ENCODE peak calls at places on chromosomes 6 and 20, in seven cellular contexts. R, Y, O, X, P, W and E are unnamed samples.

GRCh38 chr6:41464481-41464880 is 81.7 kb upstream of the FOXP4 start:
- DNase-seq in R (no peak), Y (no peak), O (no peak), X (peak; percentile 52), P (no peak), W (no peak), E (no peak)

GRCh38 chr20:13898012-13898612 is 92.3 kb downstream of the SEL1L2 start:
- DNase-seq in R (no peak), Y (no peak), O (no peak), X (no peak), P (no peak), W (no peak), E (no peak)

GRCh38 chr6:88807622-88808021 is 155.8 kb downstream of the RNGTT start:
- DNase-seq in R (peak; percentile 4), Y (no peak), O (no peak), X (no peak), P (no peak), W (no peak), E (no peak)

GRCh38 chr6:156783958-156784357 is 6.8 kb downstream of the ARID1B start:
- DNase-seq in R (no peak), Y (no peak), O (no peak), X (no peak), P (no peak), W (no peak), E (no peak)

GRCh38 chr6:7644394-7644793 is 54.4 kb downstream of the SNRNP48 start:
- DNase-seq in R (no peak), Y (no peak), O (no peak), X (no peak), P (no peak), W (no peak), E (no peak)

GRCh38 chr6:25038300-25038699 is 102.5 kb upstream of the RIPOR2 start:
- DNase-seq in R (no peak), Y (no peak), O (no peak), X (no peak), P (no peak), W (no peak), E (no peak)

GRCh38 chr6:169070506-169071176 is 183.0 kb downstream of the THBS2 start:
- DNase-seq in R (peak; percentile 100), Y (peak; percentile 30), O (no peak), X (peak; percentile 95), P (no peak), W (peak; percentile 50), E (no peak)

GRCh38 chr6:52609968-52610367 is 33.1 kb upstream of the TRAM2 start:
- DNase-seq in R (no peak), Y (no peak), O (no peak), X (no peak), P (no peak), W (no peak), E (peak; percentile 69)

GRCh38 chr6:2630362-2630761 is 120.4 kb downstream of the MYLK4 start:
- DNase-seq in R (peak; percentile 98), Y (no peak), O (no peak), X (peak; percentile 89), P (no peak), W (peak; percentile 28), E (no peak)

GRCh38 chr6:99393366-99393697 is 663 bp downstream of the COQ3 start:
- DNase-seq in R (no peak), Y (no peak), O (no peak), X (no peak), P (no peak), W (no peak), E (no peak)

GRCh38 chr6:46684771-46685170 is 2.9 kb upstream of the TDRD6 start:
- DNase-seq in R (peak; percentile 65), Y (no peak), O (no peak), X (no peak), P (no peak), W (no peak), E (no peak)

GRCh38 chr20:13148402-13148801 is 72.7 kb upstream of the ISM1 start:
- DNase-seq in R (no peak), Y (no peak), O (no peak), X (no peak), P (no peak), W (no peak), E (no peak)

GRCh38 chr6:31465185-31465536 is 32.8 kb upstream of the MICB start:
- DNase-seq in R (no peak), Y (no peak), O (no peak), X (no peak), P (no peak), W (no peak), E (no peak)

GRCh38 chr20:32227744-32228688 is 20.3 kb downstream of the POFUT1 start:
- DNase-seq in R (no peak), Y (no peak), O (no peak), X (no peak), P (peak; percentile 69), W (peak; percentile 19), E (peak; percentile 99)

GRCh38 chr6:111782887-111783286 is 90.4 kb downstream of the FYN start:
- DNase-seq in R (no peak), Y (no peak), O (no peak), X (no peak), P (no peak), W (no peak), E (no peak)

GRCh38 chr6:111779031-111779430 is 94.2 kb downstream of the FYN start:
- DNase-seq in R (no peak), Y (no peak), O (no peak), X (no peak), P (no peak), W (no peak), E (no peak)

GRCh38 chr6:111779660-111780059 is 93.6 kb downstream of the FYN start:
- DNase-seq in R (no peak), Y (no peak), O (no peak), X (no peak), P (no peak), W (no peak), E (no peak)

GRCh38 chr6:111782161-111782809 is 91.0 kb downstream of the FYN start:
- DNase-seq in R (no peak), Y (no peak), O (no peak), X (no peak), P (no peak), W (no peak), E (no peak)

GRCh38 chr6:111781055-111781708 is 92.1 kb downstream of the FYN start:
- DNase-seq in R (peak; percentile 61), Y (peak; percentile 24), O (no peak), X (no peak), P (no peak), W (no peak), E (no peak)
- H3K36me3 ChIP-seq in R (no peaks in the 10 kb centered on the region), Y (no peaks in the 10 kb centered on the region), O (no peaks in the 10 kb centered on the region), X (no peaks in the 10 kb centered on the region), P (no peaks in the 10 kb centered on the region), W (no peaks in the 10 kb centered on the region), E (no peaks in the 10 kb centered on the region)

GRCh38 chr6:35018184-35018523 is 123.0 kb downstream of the TCP11 start:
- DNase-seq in R (no peak), Y (no peak), O (no peak), X (no peak), P (no peak), W (no peak), E (no peak)

GRCh38 chr6:35018746-35019145 is 122.4 kb downstream of the TCP11 start:
- DNase-seq in R (no peak), Y (no peak), O (no peak), X (no peak), P (no peak), W (no peak), E (no peak)

GRCh38 chr6:35019171-35019570 is 122.0 kb downstream of the TCP11 start:
- DNase-seq in R (no peak), Y (no peak), O (no peak), X (no peak), P (peak; percentile 55), W (no peak), E (no peak)

GRCh38 chr6:35021014-35021413 is 120.1 kb downstream of the TCP11 start:
- DNase-seq in R (peak; percentile 9), Y (no peak), O (no peak), X (no peak), P (no peak), W (peak; percentile 48), E (no peak)

GRCh38 chr6:35019831-35020230 is 121.3 kb downstream of the TCP11 start:
- DNase-seq in R (no peak), Y (no peak), O (no peak), X (no peak), P (no peak), W (no peak), E (no peak)
- H3K4me1 ChIP-seq in R (peaks cover 31% of the 10 kb centered on the region), Y (peaks cover 4% of the 10 kb centered on the region), O (no peaks in the 10 kb centered on the region), X (peaks cover 5% of the 10 kb centered on the region), P (peaks cover 94% of the 10 kb centered on the region), W (peaks cover 52% of the 10 kb centered on the region), E (peaks cover 4% of the 10 kb centered on the region)

GRCh38 chr20:1804129-1804503 is 91.1 kb upstream of the SIRPA start:
- DNase-seq in R (no peak), Y (no peak), O (no peak), X (no peak), P (no peak), W (no peak), E (no peak)
- H3K4me3 ChIP-seq in R (no peak overlapping the region), Y (no peak overlapping the region), O (no peak overlapping the region), X (no peak overlapping the region), P (peak overlapping the region; percentile 65), W (peak overlapping the region; percentile 68), E (no peak overlapping the region)

GRCh38 chr6:33279971-33280511 is 3.1 kb downstream of the B3GALT4 start:
- DNase-seq in R (peak; percentile 42), Y (peak; percentile 68), O (no peak), X (no peak), P (no peak), W (no peak), E (peak; percentile 38)
- H3K36me3 ChIP-seq in R (peaks cover 29% of the 10 kb centered on the region), Y (peaks cover 61% of the 10 kb centered on the region), O (peaks cover 30% of the 10 kb centered on the region), X (no peaks in the 10 kb centered on the region), P (peaks cover 78% of the 10 kb centered on the region), W (no peaks in the 10 kb centered on the region), E (peaks cover 4% of the 10 kb centered on the region)

GRCh38 chr20:19880256-19881079 is 122.4 kb downstream of the RIN2 start:
- DNase-seq in R (peak; percentile 28), Y (no peak), O (no peak), X (no peak), P (no peak), W (no peak), E (no peak)
- H3K4me1 ChIP-seq in R (no peaks in the 10 kb centered on the region), Y (no peaks in the 10 kb centered on the region), O (no peaks in the 10 kb centered on the region), X (no peaks in the 10 kb centered on the region), P (peaks cover 23% of the 10 kb centered on the region), W (peaks cover 7% of the 10 kb centered on the region), E (no peaks in the 10 kb centered on the region)